ENCODE peak calls at places on chromosomes 6 and 20, in seven cellular contexts. Q, W, U, K, Z, P and E are unnamed samples.

GRCh38 chr20:59020938-59021551 is 1.8 kb downstream of the TUBB1 start:
- DNase-seq in Q (no peak), W (peak), U (no peak), K (no peak), Z (no peak), P (peak), E (no peak)

GRCh38 chr6:161079566-161080262 is 88.1 kb downstream of the MAP3K4 start:
- DNase-seq in Q (no peak), W (peak), U (no peak), K (no peak), Z (no peak), P (peak), E (no peak)

GRCh38 chr20:998431-998830 is 3.7 kb downstream of the RSPO4 start:
- DNase-seq in Q (no peak), W (no peak), U (no peak), K (no peak), Z (no peak), P (no peak), E (no peak)

GRCh38 chr20:34774431-34774830 is 51.0 kb downstream of the NCOA6 start:
- DNase-seq in Q (no peak), W (no peak), U (no peak), K (no peak), Z (no peak), P (no peak), E (no peak)

GRCh38 chr6:114747995-114748625 is 405.3 kb upstream of the HS3ST5 start:
- DNase-seq in Q (peak), W (peak), U (peak), K (peak), Z (no peak), P (peak), E (no peak)

GRCh38 chr6:16481680-16482079 is 243.3 kb downstream of the GMPR start:
- DNase-seq in Q (no peak), W (no peak), U (no peak), K (no peak), Z (no peak), P (no peak), E (no peak)

GRCh38 chr6:31865205-31866118 is 2.8 kb upstream of the NEU1 start:
- DNase-seq in Q (peak), W (no peak), U (no peak), K (no peak), Z (no peak), P (peak), E (no peak)

GRCh38 chr6:119184008-119184665 is 105.7 kb upstream of the FAM184A start:
- DNase-seq in Q (no peak), W (no peak), U (no peak), K (no peak), Z (no peak), P (no peak), E (no peak)

GRCh38 chr20:59163641-59164530 is at the start of gene ZNF831:
- DNase-seq in Q (no peak), W (no peak), U (no peak), K (no peak), Z (no peak), P (no peak), E (no peak)

GRCh38 chr20:32536861-32537656 is 48.1 kb downstream of the NOL4L start:
- DNase-seq in Q (peak), W (no peak), U (peak), K (no peak), Z (no peak), P (no peak), E (no peak)

GRCh38 chr6:139778113-139778512 is 403.7 kb upstream of the CITED2 start:
- DNase-seq in Q (no peak), W (no peak), U (no peak), K (no peak), Z (no peak), P (no peak), E (no peak)

GRCh38 chr6:17665132-17665531 is 41.6 kb downstream of the NUP153 start:
- DNase-seq in Q (no peak), W (no peak), U (no peak), K (no peak), Z (no peak), P (no peak), E (no peak)

GRCh38 chr6:90086517-90086916 is 192.2 kb downstream of the GJA10 start:
- DNase-seq in Q (peak), W (peak), U (no peak), K (no peak), Z (no peak), P (no peak), E (no peak)

GRCh38 chr20:10618611-10619245 is 55.1 kb downstream of the JAG1 start:
- DNase-seq in Q (no peak), W (no peak), U (no peak), K (no peak), Z (no peak), P (no peak), E (no peak)

GRCh38 chr20:10622657-10623418 is 51.0 kb downstream of the JAG1 start:
- DNase-seq in Q (no peak), W (peak), U (no peak), K (no peak), Z (no peak), P (peak), E (peak)

GRCh38 chr20:10625641-10626040 is 48.2 kb downstream of the JAG1 start:
- DNase-seq in Q (no peak), W (peak), U (no peak), K (no peak), Z (no peak), P (no peak), E (no peak)

GRCh38 chr20:10619427-10619826 is 54.4 kb downstream of the JAG1 start:
- DNase-seq in Q (peak), W (peak), U (no peak), K (peak), Z (no peak), P (peak), E (no peak)

GRCh38 chr20:10621159-10621558 is 52.6 kb downstream of the JAG1 start:
- DNase-seq in Q (no peak), W (no peak), U (no peak), K (no peak), Z (no peak), P (no peak), E (no peak)
- TF ChIP-seq CTCF in Q (no peak), W (no peak), U (no peak), K (no peak), Z (no peak), P (no peak), E (no peak)

GRCh38 chr6:87832025-87832825 is 130.2 kb upstream of the AKIRIN2 start:
- DNase-seq in Q (peak), W (peak), U (no peak), K (no peak), Z (no peak), P (peak), E (no peak)
- TF ChIP-seq CTCF in Q (peak), W (peak), U (no peak), K (peak), Z (peak), P (peak), E (peak)

DNA sequence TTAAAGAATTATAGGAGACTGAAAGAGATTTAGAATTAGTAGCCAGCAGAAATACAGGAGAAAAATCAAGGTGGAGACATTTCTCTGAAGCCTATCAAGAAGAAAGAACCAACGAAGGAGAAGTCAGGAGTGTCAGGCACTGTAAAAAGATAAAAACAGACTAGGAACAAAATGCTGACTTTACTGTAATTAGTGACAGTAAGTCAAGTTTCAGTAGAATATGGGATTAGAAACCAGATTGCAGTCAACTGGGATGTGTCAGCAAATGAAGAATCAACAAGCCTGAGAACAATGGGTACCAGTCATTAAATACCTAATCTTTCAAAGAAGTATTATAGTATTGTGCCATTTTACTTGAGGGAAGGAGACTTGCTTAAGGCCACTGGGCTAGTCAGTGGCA is 21.6 kb downstream of the CALHM6 start:
- DNase-seq in Q (no peak), W (peak), U (no peak), K (no peak), Z (no peak), P (no peak), E (no peak)
- TF ChIP-seq CTCF in Q (no peak), W (no peak), U (no peak), K (no peak), Z (no peak), P (no peak), E (no peak)

DNA sequence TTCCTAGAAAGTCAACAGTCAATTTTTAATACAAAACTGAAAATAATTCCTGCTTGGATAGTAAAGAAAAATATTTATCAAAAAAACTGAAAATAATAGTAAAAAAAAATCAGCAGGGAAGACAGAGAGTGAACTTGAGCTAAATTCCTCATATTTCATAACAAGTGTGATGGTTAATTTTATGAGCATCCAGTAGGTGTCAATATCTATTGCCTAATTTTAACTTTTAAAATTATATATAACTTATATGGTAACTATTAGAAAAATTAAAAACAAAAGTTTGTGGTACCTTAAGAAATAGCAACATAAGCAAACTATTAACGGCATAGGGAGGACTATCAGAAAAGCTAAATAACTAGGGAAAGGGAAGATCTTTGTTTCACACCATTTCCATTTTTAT is 2.1 kb downstream of the EPM2A start:
- DNase-seq in Q (no peak), W (no peak), U (no peak), K (no peak), Z (no peak), P (no peak), E (no peak)
- TF ChIP-seq CTCF in Q (no peak), W (peak), U (no peak), K (no peak), Z (no peak), P (no peak), E (no peak)

DNA sequence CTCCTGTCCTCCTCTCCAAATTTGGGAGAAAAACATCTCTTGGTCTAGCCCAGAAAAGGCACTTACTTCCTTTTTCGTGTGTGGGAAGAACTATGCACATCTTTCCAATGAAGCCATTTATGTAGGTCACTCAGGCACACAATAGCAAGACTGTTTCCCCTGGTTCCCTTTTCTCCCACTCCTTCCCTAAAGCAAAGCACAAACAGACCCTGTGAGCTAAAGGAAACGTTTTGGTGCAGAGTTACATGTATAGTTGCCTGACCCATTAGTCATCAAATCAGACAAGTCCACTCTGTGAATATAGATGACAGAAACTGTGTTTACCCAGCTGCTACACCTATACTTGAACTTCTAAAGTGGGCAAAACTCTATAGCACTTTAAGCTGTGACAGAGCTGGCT is 474.6 kb downstream of the COL12A1 start:
- DNase-seq in Q (no peak), W (peak), U (no peak), K (peak), Z (no peak), P (peak), E (no peak)
- TF ChIP-seq CTCF in Q (no peak), W (no peak), U (no peak), K (no peak), Z (no peak), P (no peak), E (no peak)

GRCh38 chr20:50112512-50113419 is at the start of gene UBE2V1:
- DNase-seq in Q (peak), W (peak), U (peak), K (no peak), Z (peak), P (peak), E (peak)
- TF ChIP-seq CTCF in Q (peak), W (peak), U (no peak), K (peak), Z (no peak), P (peak), E (no peak)

GRCh38 chr20:22289442-22289841 is 294.9 kb downstream of the FOXA2 start:
- DNase-seq in Q (no peak), W (no peak), U (no peak), K (no peak), Z (no peak), P (no peak), E (no peak)
- TF ChIP-seq CTCF in Q (no peak), W (no peak), U (no peak), K (no peak), Z (no peak), P (no peak), E (no peak)